ENCODE peak calls at places on chromosomes 6 and 20, in seven cellular contexts. L is tibial artery; A is HS-5; T is GM13976; D is myocyte; O is body of pancreas; G is stimulated activated CD4-positive, alpha-beta T cell treated with anti-CD3 and anti-CD28 coated beads, TNF-alpha, amount 100 ng/mL, for 1 hour. R is an unnamed sample.

GRCh38 chr6:107625264-107625663 is 135.3 kb downstream of the SOBP start:
- DNase-seq in L (no peak), A (no peak), T (no peak), D (peak), O (no peak), G (no peak), R (no peak)

GRCh38 chr20:58439974-58440767 is 51.1 kb downstream of the VAPB start:
- DNase-seq in L (no peak), A (no peak), T (no peak), D (no peak), O (no peak), G (no peak), R (no peak)

GRCh38 chr6:14661696-14662095 is 544.1 kb downstream of the CD83 start:
- DNase-seq in L (no peak), A (no peak), T (no peak), D (no peak), O (no peak), G (no peak), R (no peak)

GRCh38 chr6:33112148-33112547 is 36.4 kb downstream of the HLA-DPB1 start:
- DNase-seq in L (no peak), A (no peak), T (peak), D (peak), O (peak), G (no peak), R (peak)

GRCh38 chr20:47675190-47676142 is 109.8 kb downstream of the SULF2 start:
- DNase-seq in L (no peak), A (no peak), T (peak), D (no peak), O (no peak), G (no peak), R (no peak)

GRCh38 chr6:39508513-39508912 is 186.0 kb upstream of the KCNK16 start:
- DNase-seq in L (no peak), A (no peak), T (no peak), D (no peak), O (no peak), G (no peak), R (no peak)

GRCh38 chr6:32853541-32854375 is at the start of the genes PSMB9 and TAP1:
- DNase-seq in L (peak), A (peak), T (peak), D (peak), O (peak), G (peak), R (peak)

GRCh38 chr6:111709615-111710398 is 104.1 kb upstream of the TRAF3IP2 start:
- DNase-seq in L (peak), A (peak), T (peak), D (peak), O (peak), G (peak), R (peak)

GRCh38 chr6:101392561-101393230 is 812 bp upstream of the GRIK2 start:
- DNase-seq in L (no peak), A (no peak), T (no peak), D (peak), O (no peak), G (no peak), R (peak)

GRCh38 chr6:33908025-33908424 is 104.2 kb upstream of the MLN start:
- DNase-seq in L (no peak), A (no peak), T (no peak), D (no peak), O (peak), G (no peak), R (no peak)

GRCh38 chr6:45728674-45729073 is 287.0 kb downstream of the CLIC5 start:
- DNase-seq in L (no peak), A (no peak), T (no peak), D (no peak), O (no peak), G (no peak), R (peak)

GRCh38 chr20:50085481-50086365 is 27.2 kb downstream of the UBE2V1 start:
- DNase-seq in L (peak), A (peak), T (peak), D (peak), O (peak), G (no peak), R (peak)

GRCh38 chr20:50285376-50286173 is 94.9 kb downstream of the CEBPB start:
- DNase-seq in L (peak), A (peak), T (peak), D (peak), O (no peak), G (no peak), R (peak)

GRCh38 chr20:58709703-58710039 is 17.1 kb downstream of the NPEPL1 start:
- DNase-seq in L (no peak), A (no peak), T (no peak), D (no peak), O (no peak), G (no peak), R (no peak)

GRCh38 chr6:133817460-133818047 is 71.4 kb upstream of the TCF21 start:
- DNase-seq in L (no peak), A (no peak), T (peak), D (no peak), O (no peak), G (no peak), R (peak)

GRCh38 chr6:55176958-55177357 is 2.6 kb downstream of the HCRTR2 start:
- DNase-seq in L (no peak), A (no peak), T (no peak), D (peak), O (no peak), G (no peak), R (peak)

GRCh38 chr20:61956396-61957342 is 109.0 kb downstream of the TAF4 start:
- DNase-seq in L (peak), A (no peak), T (no peak), D (no peak), O (peak), G (no peak), R (no peak)

GRCh38 chr20:7790189-7790588 is 150.1 kb downstream of the HAO1 start:
- DNase-seq in L (no peak), A (peak), T (no peak), D (peak), O (no peak), G (no peak), R (peak)

GRCh38 chr20:8244637-8245036 is 112.6 kb downstream of the PLCB1 start:
- DNase-seq in L (no peak), A (no peak), T (no peak), D (no peak), O (peak), G (no peak), R (no peak)

GRCh38 chr6:160462551-160463109 is 114.5 kb downstream of the SLC22A3 start:
- DNase-seq in L (no peak), A (peak), T (peak), D (peak), O (peak), G (peak), R (peak)

GRCh38 chr6:108921547-108922331 is 73.5 kb downstream of the ARMC2 start:
- DNase-seq in L (no peak), A (no peak), T (no peak), D (peak), O (peak), G (no peak), R (no peak)

GRCh38 chr6:102223942-102224341 is 830.4 kb downstream of the GRIK2 start:
- DNase-seq in L (no peak), A (no peak), T (no peak), D (no peak), O (no peak), G (no peak), R (no peak)

GRCh38 chr6:53734473-53735299 is 60.1 kb upstream of the LRRC1 start:
- DNase-seq in L (no peak), A (peak), T (peak), D (peak), O (peak), G (no peak), R (peak)

GRCh38 chr20:38633577-38634093 is 32.0 kb downstream of the ARHGAP40 start:
- DNase-seq in L (no peak), A (no peak), T (peak), D (peak), O (peak), G (peak), R (peak)

GRCh38 chr6:57250348-57250747 is 28.2 kb upstream of the RAB23 start:
- DNase-seq in L (no peak), A (no peak), T (no peak), D (no peak), O (no peak), G (no peak), R (no peak)

GRCh38 chr6:39203804-39204495 is 25.3 kb downstream of the KCNK5 start:
- DNase-seq in L (no peak), A (no peak), T (no peak), D (no peak), O (peak), G (no peak), R (peak)

GRCh38 chr6:37990762-37991525 is 171.4 kb downstream of the ZFAND3 start:
- DNase-seq in L (no peak), A (peak), T (no peak), D (peak), O (no peak), G (no peak), R (peak)

GRCh38 chr6:37033819-37034790 is 28.6 kb downstream of the FGD2 start:
- DNase-seq in L (no peak), A (no peak), T (no peak), D (no peak), O (no peak), G (no peak), R (no peak)

GRCh38 chr6:16670183-16670582 is 91.1 kb downstream of the ATXN1 start:
- DNase-seq in L (no peak), A (no peak), T (no peak), D (no peak), O (peak), G (no peak), R (peak)

GRCh38 chr20:43973671-43974450 is 59.2 kb downstream of the TOX2 start:
- DNase-seq in L (no peak), A (no peak), T (no peak), D (no peak), O (no peak), G (no peak), R (no peak)

GRCh38 chr20:1392443-1392692 is 486 bp downstream of the FKBP1A start:
- DNase-seq in L (no peak), A (no peak), T (no peak), D (no peak), O (no peak), G (no peak), R (no peak)

R was measured in PC-3.